ENCODE peak calls at places on chromosomes 11 and 22, in seven cellular contexts. S, X, Q, H, V, K and O are unnamed samples. For H3K4me1, the result is how much of the 10 kb centered on the place peaks cover.

GRCh38 chr11:15901790-15902189 is 454.6 kb downstream of the SOX6 start:
- DNase-seq in S (no peak), Q (no peak), K (no peak), H (no peak), V (no peak), X (no peak), O (no peak)

GRCh38 chr11:69268911-69269310 is 25.0 kb upstream of the MYEOV start:
- DNase-seq in H (no peak), Q (no peak), K (no peak), X (no peak), S (no peak), V (no peak), O (no peak)

GRCh38 chr11:1153105-1153950 is 4.4 kb upstream of the MUC5AC start:
- DNase-seq in Q (no peak), V (peak), S (no peak), H (peak), K (peak), X (peak), O (peak)

GRCh38 chr11:12715131-12715530 is 40.9 kb downstream of the TEAD1 start:
- DNase-seq in H (no peak), V (no peak), S (no peak), X (no peak), Q (no peak), K (no peak), O (no peak)

GRCh38 chr11:100573911-100574513 is 113.1 kb upstream of the ARHGAP42 start:
- DNase-seq in V (peak), Q (no peak), K (no peak), S (no peak), H (no peak), X (no peak), O (no peak)

GRCh38 chr22:27537481-27537891 is 264.1 kb downstream of the MN1 start:
- DNase-seq in H (no peak), S (peak), V (peak), K (no peak), Q (no peak), X (no peak), O (no peak)

GRCh38 chr11:6610591-6610990 is 1.4 kb downstream of the TAF10 start:
- DNase-seq in H (no peak), Q (peak), K (no peak), S (peak), V (no peak), X (peak), O (peak)

GRCh38 chr11:94332814-94333213 is 28.4 kb downstream of the IZUMO1R start:
- DNase-seq in K (no peak), S (no peak), X (no peak), H (no peak), Q (no peak), V (no peak), O (no peak)

GRCh38 chr11:88206746-88207145 is 31.5 kb upstream of the RAB38 start:
- DNase-seq in S (no peak), X (no peak), K (peak), H (no peak), V (peak), Q (no peak), O (no peak)

GRCh38 chr11:77154381-77155081 is 26.5 kb downstream of the MYO7A start:
- DNase-seq in Q (no peak), X (no peak), V (no peak), S (no peak), H (no peak), K (no peak), O (no peak)

GRCh38 chr11:71309611-71310010 is 57.2 kb upstream of the SHANK2 start:
- DNase-seq in S (no peak), H (peak), Q (no peak), K (no peak), X (no peak), V (no peak), O (no peak)

GRCh38 chr22:43560651-43561050 is 148.8 kb downstream of the MPPED1 start:
- DNase-seq in V (no peak), S (no peak), X (no peak), H (peak), Q (no peak), K (no peak), O (peak)
- H3K4me3 ChIP-seq in V (no peak), S (no peak), X (no peak), H (no peak), Q (no peak), K (no peak), O (no peak)

DNA sequence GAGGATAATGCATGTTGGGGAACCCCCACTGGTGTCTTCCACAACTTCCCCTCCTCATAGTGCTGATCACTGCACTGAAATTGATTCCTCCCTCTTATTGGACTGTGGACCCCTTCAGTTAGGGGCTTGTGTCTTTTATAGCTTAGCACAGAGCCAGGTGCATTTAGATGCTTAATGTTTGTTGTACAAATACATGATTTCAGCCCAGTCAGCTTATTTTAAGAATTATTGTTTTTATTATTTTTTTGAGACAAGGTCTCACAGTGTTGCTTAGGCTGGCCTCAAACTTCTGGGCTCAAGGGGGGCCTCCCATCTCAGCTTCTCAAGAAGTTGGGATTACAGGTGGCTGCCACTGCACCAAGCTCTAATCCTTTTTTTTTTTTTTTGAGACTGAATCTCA is 8.2 kb downstream of the THY1 start:
- DNase-seq in X (no peak), Q (no peak), S (no peak), K (no peak), V (no peak), H (no peak), O (no peak)
- H3K4me1 ChIP-seq in X (under half), Q (under half), S (under half), K (under half), V (under half), H (under half), O (under half)

GRCh38 chr22:20435436-20436308 is 2.0 kb downstream of the SCARF2 start:
- DNase-seq in S (no peak), H (no peak), X (no peak), Q (peak), V (no peak), K (no peak), O (no peak)
- H3K4me3 ChIP-seq in S (peak), H (peak), X (peak), Q (peak), V (peak), K (no peak), O (peak)

DNA sequence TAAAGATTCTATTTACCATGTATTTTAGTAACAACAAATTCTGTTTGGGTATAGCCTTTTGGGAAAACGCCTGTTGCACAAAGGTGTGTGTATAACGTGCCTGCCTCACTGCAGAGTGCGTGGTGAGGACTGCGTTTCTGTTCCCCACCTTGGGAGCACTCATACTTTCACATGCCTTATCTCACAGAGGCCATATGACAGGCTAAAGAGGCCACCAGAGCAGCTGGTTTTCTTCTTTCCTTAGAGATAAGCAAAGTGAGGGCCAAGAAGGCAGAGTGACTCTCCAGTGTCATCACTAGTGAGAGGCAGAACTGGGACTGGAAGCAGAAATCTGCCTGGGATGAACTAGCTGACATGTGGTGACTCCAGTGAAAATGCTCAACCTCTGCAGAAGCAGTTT is 369.2 kb upstream of the NARS2 start:
- DNase-seq in K (no peak), H (no peak), X (no peak), S (no peak), Q (no peak), V (no peak), O (no peak)
- H3K4me1 ChIP-seq in K (under half), H (under half), X (under half), S (under half), Q (under half), V (under half), O (under half)

GRCh38 chr11:2884424-2884815 is 1.2 kb downstream of the CDKN1C start:
- DNase-seq in K (peak), H (no peak), Q (peak), V (peak), X (no peak), S (peak), O (peak)
- H3K4me3 ChIP-seq in K (peak), H (peak), Q (peak), V (peak), X (peak), S (peak), O (peak)

DNA sequence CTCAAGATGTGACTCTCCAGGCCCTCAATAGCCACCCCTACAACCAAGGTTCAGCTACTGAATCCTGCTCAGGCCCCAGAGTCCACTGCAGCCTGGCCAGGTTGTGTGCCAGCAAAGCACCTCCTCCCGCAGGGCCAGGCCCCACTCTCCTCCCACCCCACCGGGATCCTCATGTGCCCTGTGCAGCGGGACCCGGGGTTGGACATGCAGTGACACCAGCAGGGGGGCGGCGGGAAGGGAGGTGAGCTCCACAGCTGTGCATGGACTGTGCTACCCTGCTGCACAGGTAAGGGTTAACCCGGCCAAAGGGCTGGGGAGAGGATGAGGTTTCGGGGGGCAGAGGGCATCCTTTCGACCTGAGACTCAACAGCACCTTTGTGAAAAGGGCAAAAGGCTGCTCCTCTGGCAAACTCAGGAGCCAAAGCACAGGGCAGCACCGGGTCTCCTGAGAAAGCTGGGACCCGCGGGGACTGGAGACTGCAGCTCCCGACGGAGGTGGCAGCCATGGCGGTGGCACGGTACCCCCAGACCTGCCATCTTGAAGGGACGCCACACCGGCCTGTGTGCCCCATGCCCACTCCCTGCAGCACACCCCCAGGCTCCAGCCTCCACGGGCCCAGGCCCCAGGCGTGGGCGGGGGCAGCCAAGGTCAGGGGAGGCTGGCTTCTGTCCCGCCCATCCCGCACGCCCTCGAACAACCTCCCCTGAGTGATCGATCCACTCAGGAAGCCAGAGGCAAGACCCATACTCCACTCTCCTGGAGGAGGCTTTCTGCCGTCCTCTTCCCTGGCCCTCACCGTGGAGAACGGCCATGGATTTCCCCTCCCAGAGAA is 10.6 kb downstream of the PLXNB2 start:
- DNase-seq in Q (no peak), X (no peak), K (no peak), S (no peak), V (no peak), H (no peak), O (no peak)
- H3K4me1 ChIP-seq in Q (half or more), X (half or more), K (under half), S (under half), V (under half), H (half or more), O (half or more)

DNA sequence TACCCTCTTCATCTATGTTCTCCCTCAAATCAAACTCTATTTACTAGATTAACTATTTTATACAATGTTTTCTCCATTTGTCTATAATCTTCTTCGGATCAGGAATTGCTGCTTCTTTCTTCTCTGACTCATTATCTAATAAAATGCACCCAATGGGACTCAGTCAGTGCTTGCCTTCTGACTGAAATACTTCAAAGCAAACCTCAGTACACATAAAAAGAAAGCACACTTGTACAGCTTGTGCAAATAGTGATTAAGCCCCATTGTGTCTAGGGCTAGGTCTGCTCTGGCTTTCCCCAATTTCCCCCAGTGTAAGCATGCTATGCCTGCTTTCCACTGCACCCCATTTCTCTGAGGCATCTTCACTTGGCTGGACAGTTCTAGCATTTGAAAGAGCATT is 118.6 kb upstream of the C11orf87 start:
- DNase-seq in V (no peak), S (no peak), K (peak), X (no peak), H (no peak), Q (no peak), O (no peak)
- H3K4me3 ChIP-seq in V (no peak), S (no peak), K (no peak), X (no peak), H (no peak), Q (no peak), O (no peak)

DNA sequence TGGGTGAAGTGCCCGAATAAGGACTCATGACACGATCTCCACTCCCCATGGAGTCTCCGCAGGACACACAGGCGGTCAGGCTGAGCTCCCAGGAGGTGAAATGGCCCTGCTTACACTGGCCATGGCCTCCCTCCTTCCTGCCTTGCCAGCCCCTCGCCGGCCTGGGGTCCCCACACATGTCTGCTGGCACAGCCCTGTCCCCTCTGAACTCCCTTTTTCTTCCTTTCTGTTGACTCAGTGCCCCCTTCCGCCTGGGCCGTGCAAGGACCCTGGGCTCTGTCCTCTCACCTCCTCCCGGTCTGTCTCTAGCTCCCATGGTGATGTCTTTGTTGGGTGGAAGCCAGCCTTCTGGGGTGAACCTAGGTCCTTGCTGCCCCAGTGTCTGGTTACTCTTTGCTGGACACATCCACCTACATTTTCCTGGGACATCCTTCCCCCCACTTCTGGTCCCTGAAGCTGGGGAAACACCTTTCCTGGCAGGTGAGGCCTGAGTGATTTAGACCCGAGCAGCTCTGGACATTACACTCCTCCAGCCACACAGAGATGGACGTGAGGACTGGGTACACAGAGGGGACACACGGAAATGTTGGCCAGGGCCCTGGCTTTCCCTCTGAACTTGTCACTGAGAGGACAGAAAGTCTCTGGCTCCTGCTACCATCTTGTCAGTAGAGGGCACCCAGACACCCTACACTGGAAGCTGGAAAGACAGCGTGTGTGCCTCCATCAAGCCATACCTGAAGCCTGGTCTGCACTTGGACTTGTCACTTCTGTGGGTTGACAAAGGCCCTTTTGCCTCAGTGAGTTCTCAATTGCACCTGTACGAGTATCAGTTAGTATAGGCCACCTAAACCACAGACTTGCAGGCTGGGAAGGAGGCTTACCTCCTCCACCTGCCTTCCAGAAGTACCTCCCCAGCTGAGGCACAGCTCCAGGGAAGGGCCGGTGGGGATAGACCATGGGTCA is 864.3 kb downstream of the TBC1D22A start:
- DNase-seq in K (peak), X (no peak), S (no peak), V (no peak), H (no peak), Q (no peak), O (no peak)
- H3K4me1 ChIP-seq in K (under half), X (under half), S (under half), V (under half), H (under half), Q (under half), O (under half)

GRCh38 chr22:22245935-22246525 is 1.4 kb downstream of the VPREB1 start:
- DNase-seq in S (no peak), X (no peak), K (no peak), H (no peak), Q (no peak), V (no peak), O (no peak)
- H3K4me3 ChIP-seq in S (no peak), X (no peak), K (no peak), H (no peak), Q (no peak), V (no peak), O (no peak)